ENCODE peak calls at places on chromosome 21, in six cellular contexts. Z is mesenchymal stem cell, G is neuronal stem cell, T is H1, U is H9, Q is trophoblast cell. M is an unnamed sample.

GRCh38 chr21:27528697-27529096 is 561.8 kb upstream of the ADAMTS5 start:
- DNase-seq in G (no peak), Q (peak; percentile 31), Z (no peak), T (no peak), U (no peak), M (peak; percentile 61)

GRCh38 chr21:22585558-22585957 is 1587.3 kb downstream of the NCAM2 start:
- DNase-seq in U (no peak), G (no peak), T (no peak), Q (no peak), Z (no peak), M (no peak)

GRCh38 chr21:15249285-15249993 is 184.6 kb upstream of the NRIP1 start:
- DNase-seq in T (no peak), U (no peak), G (no peak), Q (no peak), Z (no peak), M (peak; percentile 26)

GRCh38 chr21:35932232-35932911 is 128.0 kb downstream of the SETD4 start:
- DNase-seq in T (no peak), U (no peak), G (no peak), Q (peak; percentile 61), Z (peak; percentile 97), M (peak; percentile 95)

GRCh38 chr21:15848632-15849031 is 118.8 kb downstream of the USP25 start:
- DNase-seq in T (no peak), G (no peak), U (no peak), Z (no peak), Q (no peak), M (peak; percentile 76)

GRCh38 chr21:31110430-31110829 is 72.2 kb upstream of the KRTAP19-8 start:
- DNase-seq in G (no peak), Z (no peak), T (no peak), U (no peak), Q (no peak), M (no peak)

GRCh38 chr21:27759820-27760219 is 792.9 kb upstream of the ADAMTS5 start:
- DNase-seq in U (peak; percentile 24), Q (peak; percentile 8), G (no peak), Z (no peak), T (no peak), M (no peak)

GRCh38 chr21:25925936-25926335 is 191.2 kb downstream of the GABPA start:
- DNase-seq in U (no peak), Z (peak; percentile 16), Q (no peak), G (no peak), T (no peak), M (peak; percentile 23)

GRCh38 chr21:36211660-36212512 is 55.3 kb downstream of the DOP1B start:
- DNase-seq in U (no peak), T (no peak), Q (peak; percentile 96), G (no peak), Z (peak; percentile 61), M (peak; percentile 93)

GRCh38 chr21:25709684-25710265 is 24.9 kb downstream of the ATP5PF start:
- DNase-seq in Q (no peak), Z (no peak), G (no peak), T (no peak), U (peak; percentile 38), M (no peak)

GRCh38 chr21:22711636-22712035 is 1713.4 kb downstream of the NCAM2 start:
- DNase-seq in Q (no peak), U (no peak), T (no peak), Z (no peak), G (no peak), M (no peak)

GRCh38 chr21:26210614-26211013 is 40.0 kb upstream of the APP start:
- DNase-seq in G (no peak), Q (no peak), Z (no peak), T (peak; percentile 37), U (no peak), M (no peak)

GRCh38 chr21:15620892-15621291 is 108.9 kb upstream of the USP25 start:
- DNase-seq in Z (no peak), U (no peak), T (no peak), G (no peak), Q (no peak), M (no peak)

GRCh38 chr21:31752967-31753366 is 21.0 kb upstream of the SCAF4 start:
- DNase-seq in U (no peak), Z (no peak), Q (no peak), T (no peak), G (no peak), M (no peak)

GRCh38 chr21:33155457-33155856 is 74.3 kb upstream of the IFNAR2 start:
- DNase-seq in T (no peak), Z (no peak), U (no peak), Q (peak; percentile 82), G (no peak), M (no peak)

GRCh38 chr21:15001113-15001512 is 63.7 kb downstream of the NRIP1 start:
- DNase-seq in Z (no peak), G (no peak), Q (no peak), U (no peak), T (no peak), M (no peak)

GRCh38 chr21:23394458-23394857 is 2212.8 kb downstream of the MRPL39 start:
- DNase-seq in Z (no peak), U (no peak), G (no peak), T (no peak), Q (no peak), M (no peak)

GRCh38 chr21:32249551-32250280 is 29.1 kb downstream of the MIS18A start:
- DNase-seq in U (no peak), T (no peak), Z (no peak), Q (no peak), G (no peak), M (no peak)

GRCh38 chr21:35476616-35477395 is 427.7 kb upstream of the RUNX1 start:
- DNase-seq in G (no peak), Z (peak; percentile 69), T (no peak), U (no peak), Q (no peak), M (peak; percentile 71)

GRCh38 chr21:42632336-42632751 is 21.1 kb upstream of the PDE9A start:
- DNase-seq in Q (no peak), Z (no peak), T (no peak), U (no peak), G (no peak), M (no peak)

GRCh38 chr21:42631142-42631541 is 22.3 kb upstream of the PDE9A start:
- DNase-seq in T (no peak), U (no peak), G (no peak), Q (no peak), Z (no peak), M (no peak)

GRCh38 chr21:42632771-42633690 is 20.4 kb upstream of the PDE9A start:
- DNase-seq in Z (no peak), U (no peak), T (no peak), Q (no peak), G (no peak), M (no peak)

GRCh38 chr21:42629856-42630410 is 23.5 kb upstream of the PDE9A start:
- DNase-seq in U (no peak), Z (no peak), G (no peak), T (no peak), Q (no peak), M (no peak)

GRCh38 chr21:42630626-42631025 is 22.8 kb upstream of the PDE9A start:
- DNase-seq in Z (no peak), U (no peak), Q (no peak), T (no peak), G (no peak), M (no peak)
- H4K91ac ChIP-seq in Z (no peak overlapping the region), U (no peak overlapping the region), Q (no peak overlapping the region), T (no peak overlapping the region), G (no peak overlapping the region), M (no peak overlapping the region)

DNA sequence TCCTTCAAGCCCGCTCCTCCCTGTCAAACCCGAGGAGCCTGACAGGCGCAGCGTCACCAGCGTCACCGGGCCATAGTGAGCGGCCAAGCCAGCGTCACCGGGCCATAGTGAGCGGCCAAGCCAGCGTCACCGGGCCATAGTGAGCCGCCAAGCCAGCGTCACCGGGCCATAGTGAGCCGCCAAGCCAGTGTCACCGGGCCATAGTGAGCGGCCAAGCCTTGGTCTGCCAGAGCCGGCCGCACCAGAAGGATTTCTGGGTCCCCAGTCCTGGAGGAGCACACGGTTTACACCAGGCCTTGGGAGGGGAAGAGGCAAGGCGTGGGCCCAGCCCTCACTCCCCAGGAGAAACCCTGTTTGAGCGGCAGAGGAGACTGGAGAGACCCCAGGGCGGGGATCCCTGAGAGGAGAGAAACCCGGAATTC is 39.8 kb upstream of the COL18A1 start:
- DNase-seq in G (no peak), Q (no peak), U (no peak), Z (no peak), T (no peak), M (no peak)
- H2BK120ac ChIP-seq in G (no peak overlapping the region), Q (peak overlapping the region; percentile 79), U (peak overlapping the region; percentile 63), Z (peak overlapping the region; percentile 100), T (no peak overlapping the region), M (peak overlapping the region; percentile 98)

DNA sequence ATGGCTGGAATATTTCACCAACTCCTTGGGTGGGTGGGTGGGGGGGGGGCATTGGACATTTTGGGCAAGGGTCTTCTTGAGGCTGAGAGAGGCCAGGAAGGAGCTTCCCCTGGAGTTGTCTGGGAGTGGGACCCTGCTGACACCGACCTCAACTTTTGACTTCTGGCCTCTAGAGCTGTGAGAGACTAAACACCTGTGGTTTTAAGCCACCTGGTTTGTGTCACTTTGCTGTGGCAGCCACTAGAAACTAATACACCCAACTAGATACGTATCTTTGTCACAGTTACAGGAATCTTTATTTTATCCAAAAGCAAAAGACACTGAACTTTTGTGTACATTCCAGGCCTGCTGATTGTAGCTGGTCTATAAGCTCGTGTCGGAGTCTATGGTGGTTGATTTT is 9.9 kb upstream of the RIPK4 start:
- DNase-seq in Z (no peak), U (no peak), T (no peak), Q (no peak), G (no peak), M (no peak)
- H4K91ac ChIP-seq in Z (no peak overlapping the region), U (no peak overlapping the region), T (no peak overlapping the region), Q (no peak overlapping the region), G (no peak overlapping the region), M (no peak overlapping the region)

GRCh38 chr21:42971897-42972275 is 2.5 kb upstream of the PKNOX1 start:
- DNase-seq in Q (no peak), G (no peak), T (no peak), Z (no peak), U (peak; percentile 80), M (no peak)
- H2BK120ac ChIP-seq in Q (no peak overlapping the region), G (no peak overlapping the region), T (peak overlapping the region; percentile 76), Z (no peak overlapping the region), U (no peak overlapping the region), M (no peak overlapping the region)

GRCh38 chr21:29441651-29442050 is 142.9 kb downstream of the BACH1 start:
- DNase-seq in U (no peak), Z (no peak), Q (no peak), T (no peak), G (no peak), M (no peak)
- H4K91ac ChIP-seq in U (no peak overlapping the region), Z (no peak overlapping the region), Q (no peak overlapping the region), T (no peak overlapping the region), G (no peak overlapping the region), M (no peak overlapping the region)

DNA sequence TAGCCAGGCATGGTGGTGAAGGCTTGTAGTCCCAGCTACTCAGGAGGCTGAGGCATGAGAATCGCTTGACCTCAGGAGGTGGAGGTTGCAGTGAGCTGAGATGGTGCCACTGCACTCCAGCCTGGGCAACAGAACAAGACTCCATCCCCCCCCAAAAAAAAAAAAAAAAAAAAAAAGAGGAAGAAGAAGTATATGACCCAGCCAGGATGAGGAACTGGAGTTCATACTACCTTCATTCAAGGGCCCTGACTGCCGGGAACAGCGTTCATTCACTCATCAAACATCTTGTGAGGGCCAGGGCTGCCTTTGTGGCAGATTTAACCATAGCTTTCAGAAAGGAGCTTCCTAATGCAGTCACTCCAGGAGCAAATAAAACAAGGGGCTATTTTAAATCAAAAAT is 127.6 kb downstream of the MRPS6 start:
- DNase-seq in U (no peak), Z (no peak), G (no peak), T (no peak), Q (peak; percentile 14), M (no peak)
- H2BK120ac ChIP-seq in U (no peak overlapping the region), Z (peak overlapping the region; percentile 64), G (no peak overlapping the region), T (no peak overlapping the region), Q (peak overlapping the region; percentile 35), M (no peak overlapping the region)

GRCh38 chr21:45017376-45017960 is 56.9 kb upstream of the ADARB1 start:
- DNase-seq in G (no peak), U (no peak), Q (no peak), Z (no peak), T (no peak), M (peak; percentile 19)
- H4K91ac ChIP-seq in G (no peak overlapping the region), U (no peak overlapping the region), Q (peak overlapping the region; percentile 16), Z (no peak overlapping the region), T (no peak overlapping the region), M (peak overlapping the region; percentile 81)